ENCODE peak calls at places on chromosome 21, in seven cellular contexts. C is CD8-positive, alpha-beta T cell; T is iris pigment epithelial cell; W is activated naive CD4-positive, alpha-beta T cell treated with anti-CD3 and anti-CD28 coated beads for 36 hours; A is choroid plexus epithelial cell; U is ACHN; K is stimulated activated CD4-positive, alpha-beta T cell treated with anti-CD3 and anti-CD28 coated beads, Interleukin-4, amount 100 ng/mL, for 48 hours. J is an unnamed sample.

GRCh38 chr21:46122241-46122671 is 24.3 kb downstream of the COL6A2 start:
- DNase-seq in W (peak; percentile 2), U (no peak), A (peak; percentile 72), T (peak; percentile 80), K (no peak), C (no peak), J (peak; percentile 33)

GRCh38 chr21:45236481-45236880 is 51.2 kb downstream of the POFUT2 start:
- DNase-seq in C (no peak), A (no peak), U (no peak), W (no peak), K (no peak), T (no peak), J (no peak)

GRCh38 chr21:46004168-46004861 is 22.7 kb downstream of the COL6A1 start:
- DNase-seq in W (no peak), C (no peak), T (no peak), A (no peak), U (no peak), K (no peak), J (no peak)

GRCh38 chr21:33229776-33230517 is at the start of gene IFNAR2:
- DNase-seq in U (peak; percentile 63), K (peak; percentile 69), T (peak; percentile 53), A (peak; percentile 53), C (peak; percentile 56), W (peak; percentile 73), J (peak; percentile 70)

GRCh38 chr21:41744028-41744940 is 22.6 kb downstream of the RIPK4 start:
- DNase-seq in U (no peak), K (no peak), W (no peak), T (no peak), A (no peak), C (no peak), J (no peak)

GRCh38 chr21:38628426-38628825 is 130.1 kb upstream of the ERG start:
- DNase-seq in U (no peak), C (no peak), A (no peak), T (no peak), W (no peak), K (no peak), J (no peak)

GRCh38 chr21:43204638-43205037 is 35.8 kb downstream of the CRYAA start:
- DNase-seq in U (no peak), K (no peak), A (no peak), T (no peak), W (no peak), C (no peak), J (no peak)

GRCh38 chr21:45636921-45637646 is 6.4 kb upstream of the PCBP3 start:
- DNase-seq in U (no peak), T (no peak), W (no peak), K (no peak), A (no peak), C (no peak), J (no peak)

GRCh38 chr21:29316029-29316742 is 17.5 kb downstream of the BACH1 start:
- DNase-seq in C (no peak), W (no peak), A (no peak), T (no peak), K (no peak), U (no peak), J (no peak)

GRCh38 chr21:17777321-17777720 is 41.8 kb downstream of the C21orf91 start:
- DNase-seq in K (no peak), T (no peak), U (no peak), A (no peak), W (no peak), C (no peak), J (peak; percentile 24)

GRCh38 chr21:34543017-34543416 is 31.0 kb upstream of the KCNE1 start:
- DNase-seq in U (no peak), K (no peak), A (no peak), C (no peak), T (no peak), W (no peak), J (no peak)

GRCh38 chr21:42187976-42188653 is 30.8 kb upstream of the ABCG1 start:
- DNase-seq in K (peak; percentile 44), A (peak; percentile 36), T (peak; percentile 38), W (peak; percentile 94), C (peak; percentile 58), U (no peak), J (no peak)

GRCh38 chr21:34302496-34302895 is 61.3 kb upstream of the KCNE2 start:
- DNase-seq in C (no peak), U (no peak), T (no peak), W (no peak), A (no peak), K (no peak), J (peak; percentile 24)

GRCh38 chr21:22806278-22806677 is 1808.1 kb downstream of the NCAM2 start:
- DNase-seq in C (no peak), A (no peak), U (no peak), K (no peak), W (no peak), T (no peak), J (no peak)

GRCh38 chr21:18354947-18355346 is 48.6 kb downstream of the TMPRSS15 start:
- DNase-seq in U (no peak), C (no peak), T (no peak), A (no peak), W (no peak), K (no peak), J (no peak)

GRCh38 chr21:41361786-41362604 is at the start of gene MX2:
- DNase-seq in U (no peak), K (peak; percentile 53), T (peak; percentile 47), A (peak; percentile 69), C (peak; percentile 75), W (peak; percentile 89), J (peak; percentile 53)

GRCh38 chr21:44899768-44900558 is 20.7 kb downstream of the ITGB2 start:
- DNase-seq in K (no peak), T (no peak), A (no peak), U (no peak), C (no peak), W (no peak), J (no peak)

GRCh38 chr21:26123012-26123411 is 47.6 kb downstream of the APP start:
- DNase-seq in U (no peak), K (no peak), T (peak; percentile 55), W (no peak), C (no peak), A (no peak), J (peak; percentile 40)

GRCh38 chr21:45306832-45307571 is 19.3 kb upstream of the POFUT2 start:
- DNase-seq in K (no peak), W (no peak), A (peak; percentile 85), T (peak; percentile 78), U (no peak), C (no peak), J (peak; percentile 91)

GRCh38 chr21:39326607-39327307 is 13.3 kb upstream of the BRWD1 start:
- DNase-seq in U (no peak), K (no peak), C (no peak), W (no peak), T (no peak), A (no peak), J (no peak)

GRCh38 chr21:15050588-15051377 is 14.0 kb downstream of the NRIP1 start:
- DNase-seq in U (no peak), K (no peak), T (no peak), C (no peak), W (peak; percentile 13), A (no peak), J (no peak)

GRCh38 chr21:26966978-26967913 is at the start of gene ADAMTS5:
- DNase-seq in C (no peak), T (peak; percentile 58), K (no peak), A (peak; percentile 63), W (no peak), U (peak; percentile 73), J (peak; percentile 88)

GRCh38 chr21:28587748-28588147 is 404.9 kb downstream of the LTN1 start:
- DNase-seq in W (no peak), U (no peak), K (no peak), C (no peak), A (no peak), T (peak; percentile 7), J (no peak)

GRCh38 chr21:41669533-41669830 is 97.4 kb downstream of the RIPK4 start:
- DNase-seq in T (no peak), K (no peak), W (no peak), U (no peak), A (no peak), C (no peak), J (no peak)

GRCh38 chr21:37337831-37338230 is 28.7 kb upstream of the DYRK1A start:
- DNase-seq in A (no peak), C (no peak), K (no peak), U (no peak), W (no peak), T (no peak), J (no peak)